ENCODE peak calls at places on chromosome 2, in eight cellular contexts. X, O, M, S, N, R, Q and T are unnamed samples.

GRCh38 chr2:197888322-197888721 is 83.9 kb downstream of the PLCL1 start:
- DNase-seq in X (no peak), O (no peak), M (no peak), S (no peak), N (no peak), R (no peak), Q (no peak), T (no peak)

GRCh38 chr2:238286095-238286494 is 2.3 kb downstream of the PER2 start:
- DNase-seq in X (no peak), O (no peak), M (no peak), S (no peak), N (no peak), R (no peak), Q (no peak), T (no peak)

GRCh38 chr2:2161871-2162653 is 169.0 kb downstream of the MYT1L start:
- DNase-seq in X (no peak), O (no peak), M (no peak), S (no peak), N (no peak), R (no peak), Q (no peak), T (no peak)

GRCh38 chr2:96340493-96341414 is 5.2 kb downstream of the NCAPH start:
- DNase-seq in X (no peak), O (no peak), M (no peak), S (no peak), N (no peak), R (no peak), Q (no peak), T (no peak)

GRCh38 chr2:26034597-26035067 is 748 bp downstream of the RAB10 start:
- DNase-seq in X (no peak), O (peak), M (no peak), S (no peak), N (no peak), R (no peak), Q (peak), T (no peak)

GRCh38 chr2:155442755-155443372 is 744.4 kb downstream of the KCNJ3 start:
- DNase-seq in X (no peak), O (peak), M (no peak), S (no peak), N (peak), R (no peak), Q (no peak), T (no peak)

GRCh38 chr2:157172239-157172638 is 85.3 kb upstream of the GALNT5 start:
- DNase-seq in X (no peak), O (no peak), M (no peak), S (no peak), N (no peak), R (no peak), Q (no peak), T (no peak)

GRCh38 chr2:238897122-238897880 is 49.4 kb downstream of the TWIST2 start:
- DNase-seq in X (no peak), O (no peak), M (no peak), S (no peak), N (no peak), R (peak), Q (no peak), T (no peak)

DNA sequence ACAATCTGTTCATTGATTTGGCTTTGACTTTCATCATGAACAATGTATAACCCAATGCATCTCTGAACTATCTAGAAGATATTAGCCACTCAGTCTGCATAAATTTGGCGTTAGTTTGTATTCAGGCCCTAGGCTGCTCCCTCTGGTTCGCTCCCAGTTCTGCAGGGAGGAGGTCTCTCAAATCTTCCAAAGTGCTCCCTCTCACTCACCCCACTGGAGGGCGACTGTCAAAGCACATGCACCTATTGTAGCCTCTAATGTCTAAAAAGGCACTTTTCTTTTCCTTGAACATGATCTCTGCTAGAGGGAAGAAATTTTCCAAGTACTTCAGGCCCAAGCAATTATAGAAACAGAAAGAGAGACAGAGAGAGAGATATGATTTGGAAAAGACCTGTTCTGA is 291.5 kb downstream of the TDRD15 start:
- DNase-seq in X (no peak), O (no peak), M (no peak), S (no peak), N (no peak), R (no peak), Q (no peak), T (no peak)
- TF ChIP-seq CTCF in X (no peak), O (no peak), M (no peak), S (no peak), N (peak), R (no peak), Q (peak), T (peak)

GRCh38 chr2:62197017-62197586 is 1.2 kb downstream of the B3GNT2 start:
- DNase-seq in X (no peak), O (peak), M (no peak), S (no peak), N (no peak), R (no peak), Q (peak), T (peak)
- TF ChIP-seq CTCF in X (no peak), O (no peak), M (no peak), S (no peak), N (peak), R (no peak), Q (no peak), T (no peak)

GRCh38 chr2:85137131-85137530 is 3.9 kb downstream of the TCF7L1 start:
- DNase-seq in X (no peak), O (no peak), M (no peak), S (no peak), N (no peak), R (no peak), Q (no peak), T (no peak)
- TF ChIP-seq CTCF in X (no peak), O (no peak), M (no peak), S (no peak), N (no peak), R (no peak), Q (no peak), T (no peak)

DNA sequence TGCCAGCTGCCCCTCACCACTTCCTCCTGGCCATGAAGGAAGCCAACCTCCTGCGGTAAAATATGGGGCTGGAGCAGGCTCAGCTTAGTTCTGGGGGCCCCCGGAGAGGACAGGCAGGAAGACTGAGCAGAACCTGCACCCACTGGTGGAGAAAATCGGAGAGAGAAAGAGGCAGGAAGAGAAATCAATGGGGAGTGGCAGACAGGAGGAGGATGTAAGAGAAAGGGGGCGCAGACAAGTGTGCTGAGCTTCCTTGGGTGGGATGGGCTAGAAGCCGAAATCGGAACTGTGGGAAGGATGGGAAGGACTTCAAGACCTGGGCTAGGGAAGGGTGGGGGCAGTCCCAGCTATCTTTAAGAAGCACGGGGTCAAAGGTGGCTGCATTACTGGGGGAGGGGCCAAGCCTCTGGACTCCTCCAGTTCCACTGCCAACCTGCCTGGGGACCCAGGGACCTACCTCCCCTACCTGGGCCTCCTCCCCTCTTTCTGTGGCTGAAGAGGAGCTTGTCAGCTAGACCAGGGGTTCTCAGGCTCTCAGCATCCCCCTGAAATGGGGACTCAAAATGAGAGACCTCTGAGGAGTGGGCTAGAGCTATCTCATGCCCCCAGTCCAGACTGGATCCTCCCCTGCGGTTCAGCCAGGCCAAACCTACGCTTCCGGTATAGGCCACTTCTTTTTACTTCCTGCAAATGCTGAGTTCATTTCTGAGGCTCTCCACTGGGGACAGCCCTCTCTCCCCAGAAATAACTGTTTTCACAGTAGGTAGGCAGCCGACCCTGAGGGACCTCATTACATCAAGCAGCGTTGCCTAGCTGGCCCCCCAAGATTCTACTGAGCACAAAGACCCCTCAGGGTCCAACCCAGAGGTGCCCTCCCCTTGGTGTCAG is 33.6 kb upstream of the B3GNT7 start:
- DNase-seq in X (no peak), O (no peak), M (no peak), S (peak), N (no peak), R (peak), Q (no peak), T (no peak)
- TF ChIP-seq CTCF in X (no peak), O (no peak), M (no peak), S (peak), N (peak), R (no peak), Q (no peak), T (no peak)

DNA sequence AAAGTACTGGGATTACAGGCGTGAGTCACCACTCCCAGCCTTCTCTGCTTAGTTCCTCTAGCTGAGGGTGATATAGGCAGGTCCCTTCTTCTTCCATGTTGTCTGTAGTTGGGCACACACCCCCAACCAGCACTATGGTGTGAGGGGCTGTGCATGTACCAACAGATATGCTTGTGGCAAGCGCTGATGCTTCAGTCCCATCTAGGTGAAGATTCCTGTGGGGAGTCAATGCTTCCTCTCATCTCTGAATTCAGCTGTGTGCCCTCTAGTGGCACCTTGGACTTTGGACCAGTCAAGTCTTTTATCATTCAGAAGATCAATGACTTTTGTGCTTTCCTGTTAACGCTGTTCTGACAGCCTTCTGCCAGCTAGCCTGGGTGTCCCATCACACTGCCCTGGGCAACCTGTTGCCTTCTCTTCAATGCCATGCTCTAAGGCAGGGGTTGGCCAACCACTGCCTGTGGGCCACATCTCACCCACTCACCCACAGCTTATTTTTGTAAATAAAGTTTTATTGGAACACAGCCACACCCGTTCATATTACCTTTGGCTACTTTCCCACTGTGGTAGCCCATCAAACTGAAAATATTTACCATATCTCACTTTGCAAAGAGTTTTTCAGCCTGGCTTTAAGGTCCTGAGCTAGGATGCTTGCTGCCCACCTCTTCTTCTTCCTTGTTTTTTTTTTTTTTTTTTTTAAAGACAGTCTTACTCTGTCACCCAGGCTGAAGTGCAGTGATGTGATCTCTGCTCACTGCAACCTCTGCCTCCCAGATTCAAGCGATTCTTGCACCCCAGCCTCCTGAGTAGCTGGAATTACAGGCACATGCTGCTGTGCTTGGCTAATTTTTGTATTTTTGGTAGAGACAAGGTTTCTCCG is 51.0 kb downstream of the NPAS2 start:
- DNase-seq in X (no peak), O (no peak), M (no peak), S (no peak), N (no peak), R (no peak), Q (no peak), T (no peak)
- TF ChIP-seq CTCF in X (no peak), O (no peak), M (no peak), S (no peak), N (peak), R (no peak), Q (no peak), T (no peak)